ENCODE peak calls at places on chromosomes 6 and 20, in five cellular contexts. P, O, L, C and B are unnamed samples.

GRCh38 chr6:166307082-166307980 is 861 bp downstream of the PRR18 start:
- DNase-seq in P (no peak), O (no peak), L (peak), C (peak), B (no peak)

GRCh38 chr6:96724641-96725040 is 112.6 kb downstream of the GPR63 start:
- DNase-seq in P (no peak), O (no peak), L (no peak), C (no peak), B (no peak)

GRCh38 chr20:37421060-37421639 is 75.2 kb downstream of the SRC start:
- DNase-seq in P (no peak), O (no peak), L (no peak), C (no peak), B (no peak)

GRCh38 chr6:89925826-89926225 is 31.6 kb downstream of the GJA10 start:
- DNase-seq in P (no peak), O (no peak), L (no peak), C (no peak), B (no peak)

GRCh38 chr6:169093121-169093723 is 160.4 kb downstream of the THBS2 start:
- DNase-seq in P (no peak), O (no peak), L (no peak), C (no peak), B (no peak)

GRCh38 chr6:36127462-36128016 is 2.8 kb upstream of the MAPK13 start:
- DNase-seq in P (peak), O (no peak), L (no peak), C (no peak), B (no peak)

GRCh38 chr6:79040083-79040482 is 38.0 kb downstream of the PHIP start:
- DNase-seq in P (no peak), O (no peak), L (no peak), C (no peak), B (no peak)

GRCh38 chr6:116101298-116101718 is 655 bp downstream of the NT5DC1 start:
- DNase-seq in P (no peak), O (peak), L (no peak), C (no peak), B (no peak)

GRCh38 chr6:14228571-14228970 is 111.0 kb downstream of the CD83 start:
- DNase-seq in P (peak), O (no peak), L (no peak), C (no peak), B (no peak)

GRCh38 chr20:20593447-20594170 is 118.8 kb downstream of the RALGAPA2 start:
- DNase-seq in P (peak), O (no peak), L (peak), C (peak), B (no peak)

GRCh38 chr6:169406794-169407193 is 153.1 kb upstream of the THBS2 start:
- DNase-seq in P (no peak), O (no peak), L (no peak), C (no peak), B (no peak)

GRCh38 chr6:28841290-28841689 is 82.5 kb downstream of the TRIM27 start:
- DNase-seq in P (no peak), O (no peak), L (no peak), C (no peak), B (no peak)

GRCh38 chr6:7954477-7955200 is 44.1 kb upstream of the TXNDC5 start:
- DNase-seq in P (no peak), O (no peak), L (no peak), C (no peak), B (no peak)

GRCh38 chr6:22322103-22322882 is 25.5 kb upstream of the PRL start:
- DNase-seq in P (no peak), O (no peak), L (no peak), C (no peak), B (no peak)

GRCh38 chr20:22691369-22692118 is 107.2 kb upstream of the FOXA2 start:
- DNase-seq in P (peak), O (peak), L (peak), C (peak), B (no peak)

GRCh38 chr20:17854307-17854903 is 114.2 kb downstream of the SNX5 start:
- DNase-seq in P (no peak), O (no peak), L (peak), C (peak), B (no peak)

GRCh38 chr20:1721687-1722512 is 64.3 kb upstream of the SIRPG start:
- DNase-seq in P (no peak), O (no peak), L (no peak), C (no peak), B (no peak)

GRCh38 chr6:137589067-137589848 is 95.1 kb upstream of the OLIG3 start:
- DNase-seq in P (peak), O (no peak), L (no peak), C (peak), B (no peak)

GRCh38 chr20:58670659-58671058 is 19.6 kb downstream of the STX16 start:
- DNase-seq in P (no peak), O (no peak), L (no peak), C (no peak), B (no peak)

GRCh38 chr6:31966997-31967925 is 4.7 kb downstream of the DXO start:
- DNase-seq in P (no peak), O (no peak), L (no peak), C (no peak), B (no peak)

GRCh38 chr20:18971121-18971520 is 157.5 kb downstream of the SCP2D1 start:
- DNase-seq in P (no peak), O (no peak), L (no peak), C (no peak), B (no peak)

DNA sequence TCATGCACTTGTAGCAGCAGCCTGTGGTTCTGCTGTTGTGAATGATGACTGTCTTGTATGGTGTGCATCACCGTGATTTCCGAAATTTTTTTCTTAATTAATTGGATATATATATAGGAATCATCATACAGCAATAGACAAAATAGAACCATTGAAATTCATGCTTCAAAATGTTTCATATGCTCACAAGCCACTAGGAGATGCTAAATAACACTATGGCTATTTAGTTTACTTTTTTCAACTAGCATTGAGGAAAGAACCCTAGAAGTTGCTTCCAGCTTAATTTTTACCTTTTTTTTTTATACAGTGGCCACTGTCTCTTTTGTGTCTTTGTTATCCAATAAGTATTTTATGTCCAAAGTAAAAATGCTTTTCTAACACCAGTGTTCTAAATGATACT is 485.4 kb downstream of the CDKAL1 start:
- DNase-seq in P (no peak), O (no peak), L (no peak), C (no peak), B (no peak)
- TF ChIP-seq CTCF in P (peak), O (no peak), L (no peak), C (no peak), B (peak)

DNA sequence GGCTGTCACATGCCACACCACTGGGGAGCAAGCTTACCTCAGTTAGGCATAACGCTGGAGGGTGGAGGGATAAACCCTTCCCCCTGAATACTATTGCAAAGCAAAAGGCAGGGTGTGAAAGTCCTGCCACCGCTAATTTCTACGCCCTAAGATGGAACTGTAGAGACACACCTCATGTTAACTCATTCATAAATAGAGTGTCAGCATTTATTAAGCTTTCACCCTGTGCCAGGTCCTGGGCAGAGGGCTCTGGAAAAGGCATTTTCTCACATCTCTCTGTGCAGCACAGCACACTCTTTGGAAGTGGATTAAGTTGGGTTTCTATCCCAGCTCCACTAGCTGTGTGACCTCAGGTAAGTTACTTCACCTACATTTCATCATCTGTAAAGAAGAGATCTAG is 21.8 kb downstream of the TMEM14B start:
- DNase-seq in P (no peak), O (no peak), L (no peak), C (no peak), B (no peak)
- TF ChIP-seq CTCF in P (no peak), O (no peak), L (no peak), C (no peak), B (no peak)

GRCh38 chr6:105644073-105644489 is 241.2 kb upstream of the PREP start:
- DNase-seq in P (no peak), O (no peak), L (no peak), C (no peak), B (no peak)
- TF ChIP-seq CTCF in P (peak), O (no peak), L (no peak), C (no peak), B (no peak)

GRCh38 chr6:63476302-63476701 is 96.0 kb upstream of the LOC128125822 start:
- DNase-seq in P (no peak), O (no peak), L (no peak), C (no peak), B (no peak)
- TF ChIP-seq CTCF in P (no peak), O (no peak), L (no peak), C (no peak), B (no peak)

GRCh38 chr6:43997342-43997677 is 129.9 kb downstream of the MRPL14 start:
- DNase-seq in P (no peak), O (no peak), L (no peak), C (no peak), B (no peak)

GRCh38 chr6:43995137-43995536 is 132.1 kb downstream of the MRPL14 start:
- DNase-seq in P (no peak), O (no peak), L (no peak), C (no peak), B (no peak)

GRCh38 chr6:43999628-44000027 is 127.6 kb downstream of the MRPL14 start:
- DNase-seq in P (no peak), O (no peak), L (no peak), C (no peak), B (no peak)

GRCh38 chr6:43993881-43994523 is 133.2 kb downstream of the MRPL14 start:
- DNase-seq in P (no peak), O (no peak), L (no peak), C (no peak), B (no peak)

DNA sequence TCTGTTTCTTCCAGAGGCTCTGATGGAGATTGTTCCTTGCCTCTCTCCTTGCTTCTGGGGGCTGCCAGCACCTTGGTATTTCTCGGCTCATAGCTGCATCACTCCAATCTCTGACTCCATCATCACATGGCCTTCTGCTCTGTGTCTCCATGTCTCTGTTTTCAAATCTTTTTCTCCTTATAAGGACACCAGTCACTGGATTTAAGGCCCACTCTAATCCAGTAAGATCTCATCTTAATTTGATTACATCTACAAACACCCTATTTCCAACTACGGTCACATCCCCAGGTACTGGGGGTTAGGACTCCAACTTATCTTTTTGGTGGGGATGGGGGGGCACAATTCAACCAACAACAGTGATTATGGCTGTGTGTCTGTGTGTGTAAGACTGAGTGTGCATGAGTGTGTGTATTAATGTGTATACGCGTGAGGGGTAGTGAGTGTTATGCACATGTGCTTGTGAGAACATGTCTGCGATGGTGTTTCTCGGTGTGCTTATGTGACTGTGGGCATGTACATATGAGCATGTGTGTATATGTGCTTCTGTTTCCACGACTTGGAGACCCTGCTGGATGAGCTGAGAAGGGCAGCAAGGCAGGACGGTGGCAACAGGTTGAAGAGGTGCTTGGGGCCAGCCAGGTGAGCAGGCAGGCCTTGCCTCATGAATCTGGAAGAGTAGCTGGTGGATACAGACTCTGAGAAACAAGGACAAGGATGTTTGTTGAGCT is 130.5 kb downstream of the MRPL14 start:
- DNase-seq in P (no peak), O (no peak), L (no peak), C (no peak), B (no peak)
- TF ChIP-seq CTCF in P (peak), O (no peak), L (no peak), C (no peak), B (no peak)

DNA sequence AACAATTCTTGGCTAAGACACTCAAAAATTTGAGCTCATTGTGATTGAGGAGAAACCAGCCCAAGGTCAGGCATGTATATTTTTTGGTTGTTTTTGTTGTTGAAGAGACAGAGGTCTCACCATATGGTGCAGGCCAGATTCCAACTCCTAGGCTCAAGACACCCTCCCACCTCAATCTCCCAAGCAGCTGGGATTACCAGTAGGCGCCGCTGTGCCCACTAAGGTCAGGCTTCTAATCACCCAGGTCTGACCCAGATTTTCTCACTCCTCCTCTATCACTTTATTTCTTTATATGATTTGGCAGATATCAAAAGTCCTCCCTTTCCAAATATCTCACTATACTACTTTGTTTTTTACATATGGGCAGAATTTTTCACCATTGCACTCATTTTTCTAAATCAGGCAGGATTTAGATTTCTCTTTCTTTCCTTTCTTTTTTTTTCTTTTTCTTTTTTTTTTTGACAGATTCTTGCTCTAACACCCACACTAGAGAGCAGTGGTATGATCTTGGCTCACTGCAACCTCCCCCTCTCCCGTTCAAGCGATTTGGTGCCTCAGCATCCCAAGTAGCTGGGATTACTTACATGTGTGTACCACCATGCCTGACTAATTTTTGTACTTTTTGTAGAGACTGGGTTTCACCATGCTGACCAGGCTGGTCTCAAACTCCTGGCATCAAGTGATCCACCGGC is 1.7 kb upstream of the C6orf141 start:
- DNase-seq in P (no peak), O (no peak), L (no peak), C (no peak), B (no peak)
- TF ChIP-seq CTCF in P (no peak), O (no peak), L (no peak), C (no peak), B (peak)

DNA sequence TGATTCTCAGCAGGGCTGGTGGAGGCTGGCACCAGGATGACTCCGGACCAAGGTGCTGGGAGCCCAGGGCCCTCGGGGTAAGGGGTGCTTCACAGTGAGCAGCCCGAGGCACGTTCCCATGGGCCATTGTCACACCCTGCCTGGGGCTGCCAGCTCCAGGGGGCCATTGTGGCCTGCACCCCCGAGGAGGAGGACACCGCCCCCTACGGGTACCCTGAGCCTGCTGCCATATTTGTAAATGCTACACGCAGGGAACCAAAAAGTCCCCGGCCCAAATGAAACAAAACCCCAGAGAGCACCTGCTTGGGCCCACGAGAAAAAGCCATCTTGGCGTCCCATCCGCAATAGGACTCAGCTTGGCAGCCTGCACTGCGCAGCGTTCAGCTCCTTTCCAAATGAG is 64.7 kb upstream of the GATA5 start:
- DNase-seq in P (no peak), O (no peak), L (no peak), C (no peak), B (no peak)
- TF ChIP-seq CTCF in P (no peak), O (no peak), L (no peak), C (peak), B (no peak)

DNA sequence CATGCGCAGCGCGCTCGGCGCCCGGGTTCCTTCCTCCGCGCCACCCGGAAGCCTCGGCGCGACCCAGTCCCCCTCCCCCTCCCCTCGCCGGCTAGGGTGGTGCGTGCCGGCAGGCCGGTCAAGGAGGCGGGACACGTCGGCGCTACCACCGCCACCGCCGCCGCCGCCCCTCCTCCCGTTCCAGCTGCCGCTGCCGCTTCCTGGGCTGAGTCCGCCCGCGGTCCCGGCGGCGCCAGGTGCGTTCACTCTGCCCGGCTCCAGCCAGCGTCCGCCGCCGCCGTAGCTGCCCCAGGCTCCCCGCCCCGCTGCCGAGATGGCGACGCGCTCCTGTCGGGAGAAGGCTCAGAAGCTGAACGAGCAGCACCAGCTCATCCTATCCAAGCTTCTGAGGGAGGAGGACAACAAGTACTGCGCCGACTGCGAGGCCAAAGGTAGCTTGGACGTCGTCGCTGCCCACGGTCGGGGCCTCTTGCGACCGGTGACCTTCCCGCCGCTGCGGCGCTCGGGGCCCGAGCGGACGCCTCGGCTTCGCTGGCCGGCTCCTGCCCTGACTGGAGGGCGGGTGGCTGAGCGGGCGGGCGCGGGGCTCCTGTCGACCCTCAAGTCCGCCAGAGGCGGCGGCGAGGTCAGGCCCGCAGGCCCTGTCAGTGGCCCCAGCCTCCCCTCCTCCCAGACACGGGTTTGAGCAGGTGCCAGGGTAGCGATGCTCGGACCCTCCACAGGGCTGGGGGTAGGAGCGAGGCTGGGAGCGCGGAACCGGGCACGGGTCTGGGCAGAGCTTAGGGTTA is at the start of gene SMAP1:
- DNase-seq in P (peak), O (peak), L (peak), C (peak), B (peak)
- TF ChIP-seq CTCF in P (no peak), O (no peak), L (peak), C (no peak), B (no peak)

GRCh38 chr20:364905-365794 is 15.4 kb upstream of the TRIB3 start:
- DNase-seq in P (peak), O (no peak), L (no peak), C (no peak), B (no peak)

GRCh38 chr20:361562-361961 is 14.7 kb downstream of the NRSN2 start:
- DNase-seq in P (no peak), O (no peak), L (no peak), C (no peak), B (no peak)

GRCh38 chr20:363319-364078 is 16.6 kb downstream of the NRSN2 start:
- DNase-seq in P (no peak), O (no peak), L (no peak), C (no peak), B (no peak)

GRCh38 chr20:358891-359555 is 12.1 kb downstream of the NRSN2 start:
- DNase-seq in P (no peak), O (no peak), L (no peak), C (no peak), B (no peak)

GRCh38 chr20:362271-363254 is 15.7 kb downstream of the NRSN2 start:
- DNase-seq in P (peak), O (peak), L (no peak), C (no peak), B (no peak)
- TF ChIP-seq CTCF in P (peak), O (peak), L (no peak), C (no peak), B (peak)